ENCODE peak calls at places on chromosomes 13 and 19, in six cellular contexts. M, F, L, R, O and A are unnamed samples.

GRCh38 chr13:85729296-85729695 is 69.9 kb downstream of the SLITRK6 start:
- DNase-seq in M (no peak), F (no peak), L (no peak), R (peak; percentile 28), O (peak; percentile 2), A (no peak)

GRCh38 chr19:8148410-8149231 is 771 bp downstream of the FBN3 start:
- DNase-seq in M (no peak), F (no peak), L (no peak), R (no peak), O (no peak), A (peak; percentile 36)

GRCh38 chr13:21022694-21023325 is 38.6 kb downstream of the LATS2 start:
- DNase-seq in M (no peak), F (no peak), L (no peak), R (no peak), O (no peak), A (no peak)

GRCh38 chr19:47776568-47776967 is 1.9 kb upstream of the SELENOW start:
- DNase-seq in M (no peak), F (no peak), L (no peak), R (no peak), O (no peak), A (peak; percentile 41)

GRCh38 chr19:2239771-2240770 is 3.4 kb downstream of the SF3A2 start:
- DNase-seq in M (no peak), F (no peak), L (peak; percentile 35), R (peak; percentile 51), O (peak; percentile 67), A (no peak)

GRCh38 chr13:46648166-46648607 is 95.2 kb downstream of the LRCH1 start:
- DNase-seq in M (no peak), F (no peak), L (no peak), R (no peak), O (no peak), A (peak; percentile 39)

GRCh38 chr19:43720936-43721335 is 5.1 kb downstream of the IRGC start:
- DNase-seq in M (no peak), F (no peak), L (no peak), R (peak; percentile 56), O (no peak), A (no peak)

GRCh38 chr13:32212420-32212819 is 102.7 kb downstream of the ZAR1L start:
- DNase-seq in M (no peak), F (no peak), L (no peak), R (peak; percentile 79), O (peak; percentile 56), A (peak; percentile 9)

GRCh38 chr13:41065098-41065497 is 3.8 kb downstream of the WBP4 start:
- DNase-seq in M (no peak), F (no peak), L (no peak), R (peak; percentile 90), O (no peak), A (no peak)

GRCh38 chr19:13997637-13997962 is 8.5 kb downstream of the RFX1 start:
- DNase-seq in M (no peak), F (no peak), L (no peak), R (no peak), O (no peak), A (no peak)

GRCh38 chr19:14450168-14450874 is 17.2 kb downstream of the PKN1 start:
- DNase-seq in M (no peak), F (peak; percentile 71), L (no peak), R (no peak), O (peak; percentile 39), A (peak; percentile 68)

GRCh38 chr19:40906512-40906911 is 24.5 kb upstream of the CYP2A7 start:
- DNase-seq in M (no peak), F (no peak), L (no peak), R (no peak), O (no peak), A (no peak)

GRCh38 chr13:60655268-60655667 is 258.2 kb downstream of the TDRD3 start:
- DNase-seq in M (no peak), F (no peak), L (no peak), R (no peak), O (no peak), A (no peak)

GRCh38 chr19:51091126-51091525 is 8.4 kb upstream of the KLK14 start:
- DNase-seq in M (no peak), F (no peak), L (no peak), R (no peak), O (no peak), A (no peak)

GRCh38 chr19:719081-719512 is 10.4 kb downstream of the PALM start:
- DNase-seq in M (peak; percentile 68), F (no peak), L (no peak), R (no peak), O (no peak), A (no peak)

GRCh38 chr13:63351533-63351932 is 1935.9 kb upstream of the PCDH20 start:
- DNase-seq in M (no peak), F (no peak), L (no peak), R (no peak), O (no peak), A (no peak)

GRCh38 chr19:4454952-4455738 is 2.4 kb downstream of the UBXN6 start:
- DNase-seq in M (peak; percentile 78), F (no peak), L (no peak), R (peak; percentile 31), O (no peak), A (peak; percentile 14)

GRCh38 chr13:113207890-113208423 is 512 bp downstream of the PCID2 start:
- DNase-seq in M (no peak), F (no peak), L (no peak), R (peak; percentile 43), O (peak; percentile 47), A (peak; percentile 42)

GRCh38 chr13:88288326-88288725 is 617.2 kb downstream of the SLITRK5 start:
- DNase-seq in M (no peak), F (no peak), L (no peak), R (no peak), O (no peak), A (no peak)

GRCh38 chr19:40802300-40803169 is 3.5 kb downstream of the EGLN2 start:
- DNase-seq in M (no peak), F (no peak), L (no peak), R (no peak), O (no peak), A (no peak)

GRCh38 chr13:34462843-34463242 is 479.2 kb upstream of the NBEA start:
- DNase-seq in M (no peak), F (no peak), L (no peak), R (peak; percentile 72), O (peak; percentile 83), A (peak; percentile 52)

GRCh38 chr13:101624981-101625380 is 172.5 kb downstream of the ITGBL1 start:
- DNase-seq in M (no peak), F (no peak), L (no peak), R (no peak), O (no peak), A (no peak)

GRCh38 chr13:61954092-61954491 is 538.4 kb upstream of the PCDH20 start:
- DNase-seq in M (peak; percentile 30), F (no peak), L (no peak), R (peak; percentile 44), O (peak; percentile 0), A (no peak)

GRCh38 chr13:57933606-57934005 is 302.1 kb downstream of the PCDH17 start:
- DNase-seq in M (no peak), F (no peak), L (no peak), R (no peak), O (no peak), A (no peak)

GRCh38 chr19:46413262-46414031 is at the start of gene CCDC8:
- DNase-seq in M (peak; percentile 49), F (no peak), L (no peak), R (peak; percentile 97), O (peak; percentile 59), A (peak; percentile 96)

GRCh38 chr19:47541507-47541906 is 26.6 kb upstream of the NAPA start:
- DNase-seq in M (no peak), F (no peak), L (peak; percentile 9), R (no peak), O (no peak), A (no peak)

GRCh38 chr13:113028336-113029060 is 59.5 kb downstream of the MCF2L start:
- DNase-seq in M (no peak), F (no peak), L (no peak), R (no peak), O (no peak), A (no peak)